ENCODE peak calls at places on chromosome 1, in eight cellular contexts. E, D, V, Y, R, M, A and H are unnamed samples.

GRCh38 chr1:192913683-192914082 is 104.8 kb downstream of the RGS2 start:
- DNase-seq in A (no peak), R (no peak), Y (no peak), V (no peak), E (no peak), M (no peak), D (no peak), H (no peak)

GRCh38 chr1:227947678-227948492 is at the start of gene WNT9A:
- DNase-seq in M (peak), R (peak), V (peak), E (peak), Y (peak), A (peak), D (peak), H (no peak)

GRCh38 chr1:21716169-21716568 is 47.0 kb upstream of the RAP1GAP start:
- DNase-seq in V (no peak), R (no peak), E (no peak), A (no peak), D (no peak), Y (no peak), M (no peak), H (no peak)

GRCh38 chr1:152182431-152182830 is 23.4 kb upstream of the RPTN start:
- DNase-seq in V (no peak), E (no peak), D (no peak), Y (no peak), A (no peak), M (no peak), R (no peak), H (no peak)

GRCh38 chr1:40450491-40451237 is 388 bp downstream of the ZFP69B start:
- DNase-seq in E (peak), D (no peak), R (no peak), M (peak), A (peak), V (no peak), Y (peak), H (no peak)

GRCh38 chr1:186511761-186512637 is 51.1 kb upstream of the PDC start:
- DNase-seq in Y (no peak), R (no peak), A (no peak), V (no peak), D (no peak), M (peak), E (no peak), H (no peak)

GRCh38 chr1:27060879-27061278 is 48.2 kb upstream of the TENT5B start:
- DNase-seq in V (no peak), A (no peak), Y (no peak), E (no peak), D (no peak), M (no peak), R (no peak), H (no peak)

GRCh38 chr1:28865997-28866650 is 48.2 kb upstream of the EPB41 start:
- DNase-seq in E (no peak), D (no peak), A (no peak), R (no peak), V (no peak), M (no peak), Y (no peak), H (no peak)

GRCh38 chr1:96370752-96371151 is 350.8 kb upstream of the PTBP2 start:
- DNase-seq in E (no peak), R (no peak), M (no peak), V (no peak), Y (no peak), A (no peak), D (no peak), H (no peak)

GRCh38 chr1:157558119-157558518 is 5.8 kb upstream of the FCRL5 start:
- DNase-seq in D (no peak), E (no peak), M (no peak), Y (no peak), V (no peak), R (no peak), A (no peak), H (no peak)

GRCh38 chr1:162003825-162004205 is 19.9 kb downstream of the OLFML2B start:
- DNase-seq in E (no peak), V (no peak), D (peak), M (no peak), R (no peak), Y (no peak), A (no peak), H (peak)

GRCh38 chr1:195831789-195832188 is 776.5 kb downstream of the KCNT2 start:
- DNase-seq in E (no peak), V (no peak), Y (no peak), M (no peak), A (no peak), R (no peak), D (no peak), H (no peak)

GRCh38 chr1:115980156-115980555 is 3.8 kb downstream of the SLC22A15 start:
- DNase-seq in M (no peak), R (no peak), Y (no peak), A (no peak), E (no peak), D (no peak), V (no peak), H (no peak)

GRCh38 chr1:81699234-81699633 is 101.5 kb upstream of the ADGRL2 start:
- DNase-seq in M (no peak), V (no peak), Y (no peak), D (no peak), E (no peak), R (no peak), A (no peak), H (no peak)

GRCh38 chr1:179031855-179032513 is 6.3 kb downstream of the FAM20B start:
- DNase-seq in R (no peak), M (no peak), Y (no peak), E (no peak), V (no peak), A (no peak), D (no peak), H (no peak)

GRCh38 chr1:109477821-109478220 is 5.9 kb upstream of the ATXN7L2 start:
- DNase-seq in Y (no peak), R (no peak), E (no peak), D (no peak), A (no peak), M (no peak), V (no peak), H (no peak)

GRCh38 chr1:215287362-215287761 is 204.8 kb downstream of the KCNK2 start:
- DNase-seq in R (no peak), V (no peak), A (no peak), E (no peak), D (no peak), M (no peak), Y (no peak), H (peak)

GRCh38 chr1:167629681-167630567 is at the start of gene RCSD1:
- DNase-seq in Y (peak), E (peak), V (no peak), M (peak), A (no peak), R (no peak), D (peak), H (no peak)

GRCh38 chr1:209675567-209676154 is 449 bp downstream of the G0S2 start:
- DNase-seq in A (no peak), M (peak), V (no peak), E (peak), Y (no peak), R (peak), D (peak), H (no peak)

GRCh38 chr1:223547316-223548114 is 118.0 kb downstream of the CAPN8 start:
- DNase-seq in M (no peak), R (no peak), A (no peak), V (no peak), D (no peak), Y (no peak), E (no peak), H (no peak)

GRCh38 chr1:172654535-172654934 is 4.4 kb upstream of the FASLG start:
- DNase-seq in A (peak), Y (no peak), M (no peak), D (no peak), V (no peak), R (no peak), E (no peak), H (no peak)

DNA sequence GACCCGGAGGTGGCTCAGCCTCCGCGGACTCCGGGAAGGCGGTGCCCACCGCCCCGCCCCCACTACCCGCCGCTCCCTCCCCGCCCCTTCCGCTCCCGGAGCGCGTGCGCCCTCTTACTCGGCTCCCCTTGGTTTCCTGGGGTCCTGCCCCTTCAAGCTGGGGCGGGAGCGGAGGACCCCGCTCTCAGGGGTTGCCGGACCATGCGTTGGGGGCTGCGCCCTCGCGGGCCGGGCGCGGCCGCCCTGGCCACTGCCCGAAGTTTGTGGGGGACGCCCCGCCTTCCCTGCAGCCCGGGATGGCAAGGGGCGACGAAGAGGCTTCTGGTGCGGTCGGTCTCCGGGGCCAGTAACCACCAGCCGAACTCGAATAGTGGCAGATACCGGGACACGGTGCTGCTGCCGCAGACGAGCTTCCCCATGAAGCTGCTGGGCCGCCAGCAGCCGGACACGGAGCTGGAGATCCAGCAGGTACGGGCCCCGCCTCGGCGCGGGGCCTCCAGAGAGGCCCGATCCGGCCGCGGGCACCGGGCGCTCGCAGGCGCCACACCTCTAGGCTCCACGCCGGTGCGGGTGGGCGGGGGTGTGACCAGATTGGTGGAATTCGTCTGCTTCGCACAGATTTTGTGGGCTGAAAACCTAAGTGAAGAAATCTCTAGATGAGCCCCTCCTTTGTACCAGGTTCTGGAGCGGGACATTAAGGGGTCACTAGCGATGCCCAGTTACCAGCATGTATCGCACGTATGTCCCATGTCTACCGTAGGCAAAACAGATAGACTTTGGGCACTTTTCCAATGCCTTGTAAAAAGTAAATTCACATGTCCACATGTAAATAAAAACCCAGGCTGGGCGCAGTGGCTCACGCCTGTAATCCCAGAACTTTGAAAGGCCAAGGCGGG is at the start of gene IARS2:
- DNase-seq in R (peak), D (peak), E (peak), Y (peak), M (peak), A (peak), V (peak), H (peak)
- TF ChIP-seq POLR2A in R (no peak), D (no peak), E (no peak), Y (peak), M (peak), A (peak), V (no peak), H (peak)

GRCh38 chr1:38029081-38029681 is 16.6 kb downstream of the UTP11 start:
- DNase-seq in D (peak), A (no peak), V (no peak), M (no peak), R (peak), Y (no peak), E (no peak), H (no peak)

GRCh38 chr1:38027201-38028104 is 14.9 kb downstream of the UTP11 start:
- DNase-seq in R (peak), Y (no peak), A (no peak), E (no peak), D (no peak), V (no peak), M (no peak), H (no peak)

GRCh38 chr1:38026592-38027200 is 14.2 kb downstream of the UTP11 start:
- DNase-seq in E (peak), D (no peak), R (no peak), M (peak), Y (no peak), A (peak), V (no peak), H (no peak)

GRCh38 chr1:38028671-38029070 is 16.1 kb downstream of the UTP11 start:
- DNase-seq in M (no peak), E (no peak), R (peak), A (no peak), V (no peak), Y (no peak), D (no peak), H (no peak)

GRCh38 chr1:38028105-38028591 is 15.6 kb downstream of the UTP11 start:
- DNase-seq in E (no peak), A (no peak), V (no peak), Y (no peak), R (no peak), M (no peak), D (no peak), H (no peak)
- TF ChIP-seq POLR2A in E (no peak), A (no peak), V (no peak), Y (no peak), R (no peak), M (no peak), D (no peak), H (no peak)

DNA sequence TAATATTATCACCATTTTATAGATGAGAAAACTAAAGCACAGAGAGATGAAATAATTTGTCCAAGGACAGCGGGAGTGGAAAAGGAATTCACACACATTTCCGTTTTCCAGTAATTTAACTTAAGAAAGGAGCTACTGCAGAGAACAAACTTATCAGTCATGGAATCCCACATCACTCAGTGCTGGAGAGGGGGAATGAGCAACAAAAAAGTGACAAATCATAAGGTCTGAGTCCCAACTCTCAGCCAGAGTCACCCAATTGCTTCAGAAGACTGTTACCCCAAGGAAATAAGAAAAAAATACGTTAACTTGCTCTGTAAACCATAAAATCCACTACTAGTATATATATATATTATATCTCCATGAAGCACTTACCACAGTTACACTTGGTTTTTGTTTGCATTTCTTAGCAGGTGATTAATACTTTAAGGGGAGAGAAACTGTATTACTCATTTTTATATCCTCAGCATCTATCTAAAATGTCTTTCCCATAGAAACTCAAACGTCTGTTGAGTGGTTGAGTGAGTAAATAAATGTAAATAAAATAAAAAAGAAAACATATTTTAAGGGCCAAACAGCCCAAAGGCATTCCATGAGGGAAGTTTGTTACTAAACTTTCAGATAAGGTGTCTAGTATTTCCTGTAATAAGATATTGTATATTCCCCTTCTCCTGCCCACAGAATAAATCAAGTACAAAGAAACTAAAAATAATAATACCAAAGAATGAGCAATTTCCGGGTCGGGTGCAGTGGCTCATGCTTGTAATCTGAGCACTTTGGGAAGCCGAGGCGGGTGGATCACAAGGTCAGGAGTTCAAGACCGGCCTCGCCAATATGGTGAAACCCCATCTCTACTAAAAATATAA is 76.8 kb downstream of the SLC45A1 start:
- DNase-seq in Y (no peak), V (no peak), M (no peak), R (no peak), D (no peak), E (no peak), A (no peak), H (no peak)
- TF ChIP-seq POLR2A in Y (no peak), V (no peak), M (no peak), R (no peak), D (no peak), E (no peak), A (no peak), H (no peak)

GRCh38 chr1:232620356-232620841 is 9.5 kb downstream of the SIPA1L2 start:
- DNase-seq in D (peak), M (peak), E (no peak), A (no peak), R (peak), Y (no peak), V (no peak), H (peak)
- TF ChIP-seq POLR2A in D (no peak), M (no peak), E (no peak), A (no peak), R (no peak), Y (no peak), V (no peak), H (no peak)

GRCh38 chr1:150572918-150573647 is 6.3 kb downstream of the MCL1 start:
- DNase-seq in D (no peak), A (no peak), V (no peak), E (no peak), M (no peak), R (peak), Y (no peak), H (no peak)

GRCh38 chr1:150575072-150575489 is 4.3 kb downstream of the MCL1 start:
- DNase-seq in D (no peak), E (no peak), Y (no peak), A (no peak), M (no peak), V (no peak), R (no peak), H (no peak)

GRCh38 chr1:150575518-150576366 is 3.7 kb downstream of the MCL1 start:
- DNase-seq in D (no peak), Y (no peak), R (no peak), A (no peak), E (no peak), V (no peak), M (no peak), H (no peak)

GRCh38 chr1:150576367-150576711 is 3.1 kb downstream of the MCL1 start:
- DNase-seq in V (no peak), R (no peak), Y (no peak), A (no peak), E (no peak), M (no peak), D (no peak), H (no peak)

GRCh38 chr1:150574260-150575071 is 4.9 kb downstream of the MCL1 start:
- DNase-seq in Y (no peak), D (no peak), V (no peak), M (no peak), R (no peak), E (no peak), A (no peak), H (no peak)
- TF ChIP-seq POLR2A in Y (peak), D (no peak), V (no peak), M (peak), R (peak), E (no peak), A (no peak), H (no peak)

GRCh38 chr1:112697781-112698201 is 9.1 kb downstream of the RHOC start:
- DNase-seq in M (no peak), V (no peak), D (no peak), E (peak), R (no peak), A (no peak), Y (no peak), H (no peak)

GRCh38 chr1:112700290-112701226 is 6.4 kb downstream of the RHOC start:
- DNase-seq in R (peak), V (peak), M (peak), E (peak), A (peak), D (peak), Y (peak), H (peak)

GRCh38 chr1:112696578-112697320 is 10.2 kb downstream of the RHOC start:
- DNase-seq in A (no peak), R (no peak), E (no peak), Y (no peak), M (no peak), D (no peak), V (no peak), H (no peak)

GRCh38 chr1:112699425-112700144 is 7.3 kb downstream of the RHOC start:
- DNase-seq in E (peak), V (peak), Y (no peak), R (no peak), M (no peak), D (no peak), A (no peak), H (no peak)

GRCh38 chr1:112698366-112699310 is 8.3 kb downstream of the RHOC start:
- DNase-seq in M (peak), A (no peak), R (no peak), E (peak), D (peak), V (peak), Y (peak), H (no peak)
- TF ChIP-seq POLR2A in M (peak), A (no peak), R (no peak), E (no peak), D (no peak), V (no peak), Y (no peak), H (no peak)

GRCh38 chr1:3745590-3746381 is 6.5 kb upstream of the CCDC27 start:
- DNase-seq in Y (no peak), V (peak), D (no peak), M (no peak), R (no peak), E (no peak), A (no peak), H (no peak)
- TF ChIP-seq POLR2A in Y (no peak), V (no peak), D (no peak), M (no peak), R (no peak), E (no peak), A (no peak), H (no peak)

DNA sequence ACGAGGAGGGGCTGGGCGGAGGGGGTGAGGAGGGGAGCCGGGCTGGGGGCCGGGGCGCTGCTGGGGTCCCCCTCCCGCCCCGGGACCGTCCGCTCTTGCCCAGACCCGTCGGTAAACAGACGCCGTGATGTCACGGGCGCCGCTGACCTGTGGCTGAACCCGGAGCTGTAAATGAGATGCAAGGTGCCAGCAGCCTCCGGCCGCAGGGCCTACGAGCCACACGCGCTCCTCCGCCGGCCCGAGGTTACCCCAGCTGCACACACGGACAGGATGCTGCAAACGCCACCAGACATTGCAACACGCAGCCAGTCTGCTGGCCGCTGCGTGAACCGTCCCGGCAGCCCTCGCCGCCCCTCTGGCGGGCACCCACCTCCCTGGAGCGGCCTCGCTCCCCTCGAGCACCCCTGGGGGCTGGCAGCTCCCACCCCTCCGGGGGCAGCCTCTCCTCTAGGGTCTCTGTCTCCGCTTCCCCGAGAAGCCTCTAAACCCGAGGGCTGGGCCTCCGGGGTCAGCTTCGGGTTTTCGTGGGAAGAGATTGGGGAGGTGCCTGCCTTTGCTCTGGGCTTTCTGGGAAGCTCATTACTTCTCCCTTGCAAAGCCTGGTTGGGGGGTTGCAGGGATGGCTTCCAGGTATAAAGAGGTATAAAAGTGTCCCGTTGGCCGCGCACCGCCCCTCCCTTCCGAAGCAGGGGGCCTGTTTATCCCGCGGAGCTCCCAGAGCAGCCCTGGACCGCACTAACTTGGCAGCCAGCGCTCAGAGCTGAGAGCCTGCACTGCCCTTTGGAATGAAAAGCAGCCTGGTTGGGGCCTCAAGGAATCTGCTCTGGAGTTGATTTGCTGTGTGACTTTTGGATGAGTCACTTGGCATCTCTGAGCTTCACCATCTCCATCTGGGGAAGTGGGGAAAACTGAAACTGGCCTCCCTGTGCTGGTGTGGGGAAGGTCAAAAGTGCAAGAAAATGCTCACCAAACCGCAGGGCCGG is 21.9 kb downstream of the DHRS3 start:
- DNase-seq in M (peak), R (peak), D (peak), Y (peak), E (peak), A (peak), V (peak), H (peak)
- TF ChIP-seq POLR2A in M (peak), R (peak), D (no peak), Y (peak), E (no peak), A (peak), V (no peak), H (no peak)